ENCODE peak calls at places on chromosome 3, in four cellular contexts. G, P, A and K are unnamed samples.

GRCh38 chr3:131142580-131142979 is 115.9 kb downstream of the NEK11 start:
- DNase-seq in P (no peak), G (no peak), A (no peak), K (no peak)

GRCh38 chr3:58246148-58247051 is 8.8 kb downstream of the ABHD6 start:
- DNase-seq in A (no peak), G (no peak), P (no peak), K (no peak)

GRCh38 chr3:167350245-167350862 is 29.7 kb downstream of the ZBBX start:
- DNase-seq in G (no peak), A (peak; percentile 7), P (no peak), K (no peak)

GRCh38 chr3:46709147-46709654 is 8.0 kb downstream of the TMIE start:
- DNase-seq in P (no peak), A (no peak), G (no peak), K (no peak)

GRCh38 chr3:24389108-24390090 is 105.3 kb downstream of the THRB start:
- DNase-seq in A (no peak), G (no peak), P (no peak), K (no peak)

GRCh38 chr3:124886168-124887051 is 755 bp downstream of the ITGB5 start:
- DNase-seq in G (peak; percentile 57), P (peak; percentile 70), A (peak; percentile 24), K (no peak)

GRCh38 chr3:176939022-176939817 is 258.1 kb downstream of the TBL1XR1 start:
- DNase-seq in P (peak; percentile 10), A (peak; percentile 51), G (no peak), K (peak; percentile 94)

GRCh38 chr3:4828279-4829030 is 150.8 kb upstream of the BHLHE40 start:
- DNase-seq in A (no peak), G (no peak), P (no peak), K (no peak)

GRCh38 chr3:194671511-194671899 is 486 bp downstream of the LSG1 start:
- DNase-seq in P (no peak), A (peak; percentile 40), G (no peak), K (no peak)

GRCh38 chr3:156474560-156475389 is 80.1 kb downstream of the SSR3 start:
- DNase-seq in P (no peak), A (no peak), G (no peak), K (no peak)

GRCh38 chr3:5004319-5005152 is 25.3 kb downstream of the BHLHE40 start:
- DNase-seq in G (no peak), P (no peak), A (no peak), K (no peak)

GRCh38 chr3:97930018-97930417 is 42.2 kb downstream of the RIOX2 start:
- DNase-seq in P (no peak), G (no peak), A (no peak), K (no peak)

GRCh38 chr3:58074997-58075396 is 66.8 kb downstream of the FLNB start:
- DNase-seq in P (no peak), G (no peak), A (no peak), K (no peak)

GRCh38 chr3:50550079-50550736 is 17.3 kb downstream of the C3orf18 start:
- DNase-seq in P (peak; percentile 52), G (peak; percentile 53), A (peak; percentile 32), K (no peak)